ENCODE peak calls at places on chromosomes 4 and X, in nine cellular contexts. L, K, D, A, F, U, M, N and P are unnamed samples.

GRCh38 chrX:139803224-139803623 is 95.3 kb upstream of the MCF2 start:
- DNase-seq in N (no peak), D (no peak), M (no peak), L (no peak), F (no peak), K (no peak), A (no peak), U (no peak), P (no peak)

GRCh38 chrX:152170621-152171020 is 32.2 kb upstream of the MAGEA10 start:
- DNase-seq in D (no peak), U (no peak), N (no peak), L (no peak), A (no peak), M (no peak), K (no peak), F (no peak), P (no peak)

GRCh38 chr4:2591189-2591588 is 54.7 kb downstream of the FAM193A start:
- DNase-seq in M (no peak), N (no peak), A (no peak), L (peak; percentile 48), D (peak; percentile 72), U (no peak), F (no peak), K (no peak), P (no peak)

GRCh38 chr4:11480683-11481082 is 52.0 kb upstream of the HS3ST1 start:
- DNase-seq in N (no peak), F (peak; percentile 67), L (no peak), D (peak; percentile 46), A (no peak), U (peak; percentile 9), K (no peak), M (no peak), P (no peak)

GRCh38 chr4:23815351-23815750 is 74.5 kb downstream of the PPARGC1A start:
- DNase-seq in K (no peak), L (no peak), M (no peak), N (no peak), A (no peak), F (no peak), U (no peak), D (no peak), P (no peak)

GRCh38 chrX:8179653-8180052 is 8.6 kb upstream of the VCX2 start:
- DNase-seq in F (no peak), L (no peak), D (no peak), K (no peak), U (no peak), A (no peak), M (no peak), N (no peak), P (no peak)

GRCh38 chr4:15894923-15895411 is 43.6 kb downstream of the FGFBP1 start:
- DNase-seq in D (no peak), A (no peak), U (no peak), K (no peak), N (no peak), L (no peak), M (no peak), F (no peak), P (no peak)

GRCh38 chr4:33268776-33269175 is 2548.6 kb downstream of the PCDH7 start:
- DNase-seq in L (no peak), D (no peak), A (no peak), N (no peak), F (no peak), M (no peak), K (no peak), U (no peak), P (no peak)

GRCh38 chr4:12242354-12242753 is 813.7 kb upstream of the HS3ST1 start:
- DNase-seq in L (no peak), K (no peak), U (no peak), M (no peak), F (no peak), A (no peak), N (no peak), D (no peak), P (no peak)

GRCh38 chr4:80197132-80197573 is at the start of gene PRDM8:
- DNase-seq in F (no peak), L (no peak), A (no peak), K (no peak), D (no peak), U (no peak), N (no peak), M (no peak), P (no peak)

GRCh38 chr4:20960291-20960690 is 260.0 kb downstream of the PACRGL start:
- DNase-seq in A (no peak), L (no peak), U (no peak), K (no peak), N (no peak), D (no peak), M (no peak), F (no peak), P (no peak)

GRCh38 chr4:76275486-76276126 is 24.1 kb downstream of the FAM47E start:
- DNase-seq in U (no peak), L (no peak), M (no peak), A (no peak), F (no peak), K (no peak), D (no peak), N (no peak), P (no peak)

GRCh38 chr4:20095805-20096541 is 155.7 kb upstream of the SLIT2 start:
- DNase-seq in N (no peak), K (no peak), F (no peak), D (no peak), U (no peak), L (no peak), M (no peak), A (no peak), P (no peak)

GRCh38 chr4:83830138-83830537 is 294.2 kb downstream of the GPAT3 start:
- DNase-seq in L (no peak), A (no peak), D (no peak), U (no peak), M (no peak), N (no peak), K (no peak), F (no peak), P (no peak)

GRCh38 chr4:623914-624626 is 1.3 kb upstream of the PDE6B start:
- DNase-seq in U (no peak), K (no peak), N (no peak), L (no peak), F (no peak), D (no peak), M (no peak), A (no peak), P (no peak)

GRCh38 chr4:72390409-72390808 is 178.6 kb downstream of the ADAMTS3 start:
- DNase-seq in U (no peak), L (no peak), A (no peak), M (no peak), F (no peak), K (no peak), N (no peak), D (no peak), P (no peak)

DNA sequence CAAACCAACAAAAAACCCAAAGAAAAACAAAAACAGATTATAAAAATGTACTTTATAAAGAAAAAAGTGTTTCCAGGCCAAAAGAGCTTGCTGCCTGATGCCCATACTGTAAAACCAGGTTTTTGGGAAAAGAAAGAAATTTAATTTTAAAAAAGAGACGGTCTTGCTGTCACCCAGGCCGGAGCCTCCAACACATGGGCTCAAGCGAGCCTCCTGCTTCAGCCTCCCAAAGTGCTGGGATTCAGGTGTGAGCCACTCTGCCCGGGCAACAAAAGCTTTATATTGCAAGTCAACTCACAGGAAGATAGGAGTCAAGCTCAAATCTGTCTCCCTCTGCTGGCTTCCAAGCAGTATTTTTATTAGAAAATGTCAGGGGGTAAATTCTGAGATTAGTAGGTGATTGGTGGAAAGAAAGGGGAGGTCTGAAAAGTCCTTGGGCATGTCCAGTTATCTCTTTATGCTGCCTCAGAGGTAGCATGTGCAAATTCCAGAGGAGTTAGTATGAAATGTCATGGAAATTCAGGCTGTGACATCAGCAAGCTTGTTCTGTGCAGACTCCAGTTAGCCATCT is 39.4 kb downstream of the MGST2 start:
- DNase-seq in M (no peak), U (no peak), N (peak; percentile 23), F (no peak), D (no peak), K (no peak), A (no peak), L (no peak), P (no peak)
- TF ChIP-seq CTCF in M (no peak), U (no peak), N (peak; percentile 24), F (no peak), D (peak; percentile 13), K (no peak), A (peak; percentile 44), L (no peak), P (no peak)

DNA sequence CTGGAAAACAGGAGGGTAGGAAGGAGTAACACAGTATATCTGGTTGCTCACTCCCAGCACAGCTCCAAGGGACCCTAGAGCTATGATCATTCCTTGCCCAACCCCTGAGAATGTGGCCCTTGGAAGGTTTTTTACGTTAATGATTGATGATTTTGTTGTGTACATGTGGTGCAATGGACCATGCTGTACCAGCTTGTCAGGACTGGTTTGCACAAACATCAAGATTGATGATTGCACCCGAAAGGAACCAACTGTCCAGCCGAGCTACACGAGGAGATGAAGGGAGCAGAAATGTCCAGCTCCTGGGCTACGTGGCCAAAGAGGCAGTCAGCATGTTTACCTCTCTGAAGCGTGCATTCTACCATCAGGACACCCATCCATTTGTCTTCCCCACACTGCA is 83.2 kb upstream of the USP9X start:
- DNase-seq in U (peak; percentile 44), L (no peak), A (no peak), D (no peak), N (no peak), F (no peak), M (no peak), K (no peak), P (no peak)
- TF ChIP-seq POLR2A in U (no peak), L (no peak), A (no peak), D (no peak), N (no peak), F (no peak), M (no peak), K (no peak), P (no peak)

GRCh38 chr4:89625599-89626293 is 211.2 kb downstream of the SNCA start:
- DNase-seq in D (no peak), F (no peak), N (no peak), L (no peak), K (no peak), U (no peak), A (no peak), M (no peak), P (no peak)
- H3K4me3 ChIP-seq in D (no peak overlapping the region), F (no peak overlapping the region), N (no peak overlapping the region), L (no peak overlapping the region), K (no peak overlapping the region), U (no peak overlapping the region), A (no peak overlapping the region), M (no peak overlapping the region), P (no peak overlapping the region)

DNA sequence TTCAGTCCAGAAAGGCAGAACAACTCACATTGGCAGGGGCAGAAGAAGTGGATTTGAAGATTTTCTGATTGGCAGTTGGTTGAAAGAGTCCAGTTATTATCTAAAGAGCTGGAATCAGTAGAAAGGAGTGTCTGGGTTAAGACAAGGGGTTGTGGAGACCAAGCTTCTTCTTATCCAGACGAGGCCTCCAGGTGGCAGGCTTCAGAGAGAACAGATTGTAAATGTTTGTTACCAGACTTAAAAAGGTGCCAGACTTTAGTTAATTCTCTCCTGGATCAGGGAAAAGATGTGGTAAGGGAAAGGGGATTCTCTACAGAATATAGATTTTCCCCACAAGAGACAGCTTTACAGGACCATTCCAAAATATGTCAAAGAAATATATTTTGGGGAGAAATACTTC is 36.7 kb upstream of the TLR3 start:
- DNase-seq in F (no peak), M (no peak), L (no peak), K (no peak), N (no peak), U (peak; percentile 44), D (no peak), A (no peak), P (no peak)
- TF ChIP-seq CTCF in F (no peak), M (no peak), L (no peak), K (no peak), N (no peak), U (peak; percentile 28), D (no peak), A (no peak), P (no peak)